ENCODE peak calls at places on chromosomes 1 and 21, in four cellular contexts. H, E, A and P are unnamed samples.

GRCh38 chr1:189851806-189852367 is 625.8 kb downstream of the BRINP3 start:
- DNase-seq in H (no peak), E (no peak), A (peak; percentile 51), P (no peak)

GRCh38 chr21:25688284-25689035 is 46.2 kb downstream of the ATP5PF start:
- DNase-seq in H (no peak), E (no peak), A (peak; percentile 3), P (no peak)

GRCh38 chr1:59150537-59151386 is 146.1 kb upstream of the FGGY start:
- DNase-seq in H (no peak), E (peak; percentile 59), A (peak; percentile 100), P (peak; percentile 98)

GRCh38 chr21:46096997-46097825 is 701 bp upstream of the COL6A2 start:
- DNase-seq in H (no peak), E (no peak), A (no peak), P (no peak)

GRCh38 chr21:42734323-42734971 is 81.0 kb downstream of the PDE9A start:
- DNase-seq in H (no peak), E (no peak), A (no peak), P (no peak)

GRCh38 chr1:48772221-48772620 is 4.5 kb downstream of the BEND5 start:
- DNase-seq in H (no peak), E (no peak), A (no peak), P (no peak)

GRCh38 chr1:229223498-229223897 is 47.4 kb upstream of the RAB4A start:
- DNase-seq in H (no peak), E (peak; percentile 34), A (no peak), P (no peak)

GRCh38 chr21:45326169-45326833 is 38.6 kb upstream of the POFUT2 start:
- DNase-seq in H (no peak), E (peak; percentile 76), A (no peak), P (no peak)

GRCh38 chr1:11841245-11842153 is 6.1 kb downstream of the NPPA start:
- DNase-seq in H (peak; percentile 23), E (peak; percentile 56), A (no peak), P (no peak)

GRCh38 chr1:232011961-232012360 is 385.4 kb downstream of the DISC1 start:
- DNase-seq in H (no peak), E (no peak), A (peak; percentile 70), P (no peak)

GRCh38 chr1:43934986-43935324 is 1.4 kb downstream of the ARTN start:
- DNase-seq in H (no peak), E (no peak), A (no peak), P (no peak)

GRCh38 chr1:43938383-43938782 is 4.8 kb downstream of the ARTN start:
- DNase-seq in H (no peak), E (no peak), A (no peak), P (no peak)

GRCh38 chr1:43937179-43937865 is 3.7 kb downstream of the ARTN start:
- DNase-seq in H (no peak), E (no peak), A (no peak), P (peak; percentile 77)

GRCh38 chr1:43935711-43936427 is 2.3 kb downstream of the ARTN start:
- DNase-seq in H (no peak), E (no peak), A (no peak), P (peak; percentile 84)

GRCh38 chr1:43936470-43937151 is 3.0 kb downstream of the ARTN start:
- DNase-seq in H (no peak), E (peak; percentile 87), A (peak; percentile 45), P (no peak)
- TF ChIP-seq CTCF in H (no peak), E (no peak), A (peak; percentile 7), P (peak; percentile 7)

DNA sequence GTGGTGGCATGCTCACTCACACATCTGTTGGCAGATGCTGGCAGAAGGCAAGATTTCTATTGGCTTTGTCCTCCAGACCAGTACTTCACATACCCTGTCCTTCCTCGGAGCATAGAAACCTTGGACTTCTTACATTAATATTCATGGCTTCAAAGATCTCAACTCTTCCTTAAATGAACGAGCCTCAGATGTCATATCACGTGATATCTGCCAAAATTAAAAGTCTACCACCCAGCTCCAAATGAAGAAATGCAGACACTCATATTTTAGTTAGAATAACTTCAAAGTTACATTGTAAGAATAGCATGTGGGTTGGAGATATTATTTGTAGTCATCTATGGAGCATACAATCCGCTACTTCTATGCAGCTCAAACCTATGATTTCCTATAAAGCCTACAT is 1994.9 kb downstream of the NCAM2 start:
- DNase-seq in H (no peak), E (no peak), A (no peak), P (no peak)
- H3K4me3 ChIP-seq in H (no peak overlapping the region), E (no peak overlapping the region), A (no peak overlapping the region), P (no peak overlapping the region)

GRCh38 chr1:151267760-151268159 is 13.2 kb downstream of the PSMD4 start:
- DNase-seq in H (no peak), E (no peak), A (no peak), P (peak; percentile 85)
- H3K36me3 ChIP-seq in H (peaks cover 63% of the 10 kb centered on the region), E (peaks cover 24% of the 10 kb centered on the region), A (peaks cover 16% of the 10 kb centered on the region), P (peaks cover 12% of the 10 kb centered on the region)

DNA sequence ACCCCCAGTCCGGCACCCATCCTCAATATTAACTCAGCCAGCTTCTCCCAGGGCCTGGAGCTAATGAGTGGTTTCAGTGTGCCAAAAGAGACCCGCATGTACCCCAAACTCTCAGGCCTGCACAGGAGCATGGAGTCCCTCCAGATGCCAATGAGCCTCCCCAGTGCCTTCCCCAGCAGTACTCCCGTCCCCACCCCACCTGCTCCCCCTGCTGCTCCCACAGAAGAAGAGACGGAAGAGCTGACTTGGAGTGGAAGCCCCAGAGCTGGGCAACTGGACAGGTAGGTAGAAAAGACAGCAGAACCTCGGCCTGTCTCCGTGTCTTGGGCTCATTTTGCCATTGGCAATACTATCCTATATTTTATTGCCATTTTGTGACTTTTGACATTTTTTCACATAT is 45.4 kb upstream of the IPO9 start:
- DNase-seq in H (no peak), E (no peak), A (no peak), P (no peak)
- TF ChIP-seq CTCF in H (peak; percentile 20), E (no peak), A (no peak), P (no peak)

DNA sequence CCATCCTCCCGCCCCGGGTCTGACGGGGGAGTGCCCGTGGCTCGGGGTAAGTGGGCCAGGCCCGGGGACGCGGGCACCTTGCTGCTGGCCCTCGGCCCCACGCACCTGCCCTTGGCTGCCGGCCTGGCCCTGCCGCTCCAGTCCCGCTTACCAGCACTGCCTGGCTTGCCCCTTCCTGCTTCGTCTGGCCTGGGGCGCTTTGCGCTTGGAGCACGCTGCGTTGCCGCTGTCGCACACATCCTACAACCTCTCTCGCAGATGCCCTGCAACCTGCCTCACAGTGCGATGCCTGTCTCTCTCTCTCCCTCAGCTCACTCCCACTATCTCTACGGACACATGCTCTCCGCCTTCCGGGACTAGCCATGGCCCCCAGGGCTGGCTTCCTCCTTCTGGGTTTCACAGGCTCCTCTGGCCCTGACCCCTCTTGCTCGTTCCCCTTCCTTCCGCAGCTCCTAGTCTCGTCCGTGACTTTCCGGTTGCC is 9.7 kb downstream of the MYOG start:
- DNase-seq in H (no peak), E (no peak), A (no peak), P (no peak)
- H3K4me3 ChIP-seq in H (no peak overlapping the region), E (no peak overlapping the region), A (no peak overlapping the region), P (no peak overlapping the region)

GRCh38 chr1:32182060-32182459 is 2.6 kb downstream of the TXLNA start:
- DNase-seq in H (no peak), E (no peak), A (peak; percentile 33), P (no peak)
- H3K36me3 ChIP-seq in H (peaks cover 65% of the 10 kb centered on the region), E (peaks cover 42% of the 10 kb centered on the region), A (peaks cover 21% of the 10 kb centered on the region), P (peaks cover 19% of the 10 kb centered on the region)